ENCODE peak calls at places on chromosomes 12 and 14, in five cellular contexts. A is AG08396, S is NCI-H226, Z is hippocampal formation, E is C1 segment of cervical spinal cord. B is an unnamed sample.

GRCh38 chr12:62372825-62373224 is 93.8 kb upstream of the MON2 start:
- DNase-seq in Z (no peak), A (no peak), E (no peak), S (no peak), B (no peak)

GRCh38 chr12:26732010-26732908 is 100.7 kb downstream of the ITPR2 start:
- DNase-seq in E (no peak), A (no peak), Z (no peak), S (no peak), B (no peak)

GRCh38 chr14:101876539-101876938 is 87.8 kb upstream of the DYNC1H1 start:
- DNase-seq in Z (no peak), A (no peak), E (no peak), S (no peak), B (no peak)

GRCh38 chr12:93145086-93145485 is 216.0 kb upstream of the EEA1 start:
- DNase-seq in Z (no peak), A (no peak), E (no peak), S (no peak), B (no peak)

GRCh38 chr12:52616680-52617402 is 1.5 kb downstream of the KRT73 start:
- DNase-seq in A (no peak), E (no peak), S (no peak), Z (no peak), B (no peak)

GRCh38 chr12:63766498-63766897 is 13.2 kb upstream of the RXYLT1 start:
- DNase-seq in E (no peak), A (no peak), S (no peak), Z (no peak), B (no peak)

GRCh38 chr14:58749066-58749669 is 111.4 kb downstream of the DACT1 start:
- DNase-seq in S (peak), E (no peak), Z (peak), A (peak), B (no peak)

GRCh38 chr12:16095531-16096110 is 181.9 kb downstream of the SLC15A5 start:
- DNase-seq in Z (no peak), S (no peak), E (no peak), A (no peak), B (no peak)